ENCODE peak calls at places on chromosomes 2 and 18, in nine cellular contexts. J is AG09309; R is stimulated activated CD4-positive, alpha-beta T cell treated with anti-CD3 and anti-CD28 coated beads, Interleukin-4, amount 100 ng/mL, for 1 hour; L is NCI-H2029; D is kidney epithelial cell; V is psoas muscle; N is HTR-8/SVneo; Z is SHP77; X is NCI-H1092 treated with DMSO at 0.1 percent for 48 hours. P is an unnamed sample.

GRCh38 chr18:60090170-60090569 is 190.4 kb downstream of the PMAIP1 start:
- DNase-seq in X (peak), Z (no peak), R (no peak), D (no peak), N (no peak), V (no peak), J (no peak), L (no peak), P (no peak)

GRCh38 chr2:224009605-224010330 is 29.3 kb downstream of the SERPINE2 start:
- DNase-seq in N (peak), D (no peak), J (no peak), L (no peak), X (no peak), Z (no peak), V (no peak), R (no peak), P (no peak)

GRCh38 chr2:39433586-39434195 is 3.4 kb downstream of the MAP4K3 start:
- DNase-seq in R (no peak), N (no peak), J (no peak), L (no peak), D (no peak), V (no peak), X (no peak), Z (no peak), P (no peak)

GRCh38 chr2:191086707-191087106 is 64.1 kb downstream of the STAT4 start:
- DNase-seq in J (no peak), R (no peak), N (no peak), Z (no peak), X (no peak), L (no peak), V (no peak), D (no peak), P (no peak)

GRCh38 chr18:50614838-50615237 is 55.0 kb downstream of the MAPK4 start:
- DNase-seq in X (no peak), Z (no peak), R (no peak), J (no peak), N (no peak), L (no peak), D (no peak), V (peak), P (no peak)

GRCh38 chr2:33644215-33644614 is 45.1 kb upstream of the FAM98A start:
- DNase-seq in L (no peak), D (no peak), V (no peak), J (no peak), Z (no peak), N (no peak), R (no peak), X (no peak), P (no peak)

GRCh38 chr2:239399404-239399999 is 1.3 kb downstream of the HDAC4 start:
- DNase-seq in Z (no peak), J (no peak), R (peak), X (peak), L (no peak), N (no peak), V (no peak), D (no peak), P (peak)

GRCh38 chr2:233982421-233983121 is 65.4 kb downstream of the TRPM8 start:
- DNase-seq in D (peak), J (peak), Z (no peak), R (no peak), N (peak), X (no peak), V (no peak), L (no peak), P (no peak)

GRCh38 chr18:55780591-55781071 is 192.6 kb upstream of the TCF4 start:
- DNase-seq in D (no peak), X (no peak), R (no peak), Z (no peak), J (no peak), L (no peak), N (no peak), V (no peak), P (no peak)

GRCh38 chr18:22302152-22302551 is 115.6 kb downstream of the CTAGE1 start:
- DNase-seq in D (no peak), Z (no peak), V (no peak), J (no peak), N (no peak), R (no peak), L (no peak), X (no peak), P (no peak)

GRCh38 chr2:222837643-222838056 is 23.2 kb upstream of the ACSL3 start:
- DNase-seq in D (peak), V (no peak), J (no peak), R (no peak), N (peak), Z (no peak), X (no peak), L (no peak), P (no peak)

GRCh38 chr2:120262761-120263428 is 10.2 kb downstream of the RALB start:
- DNase-seq in Z (no peak), N (no peak), D (no peak), J (no peak), X (no peak), R (no peak), V (no peak), L (no peak), P (no peak)

GRCh38 chr18:35041752-35042379 is 653 bp downstream of the MAPRE2 start:
- DNase-seq in J (no peak), Z (no peak), L (no peak), R (no peak), V (no peak), X (peak), N (no peak), D (no peak), P (peak)

GRCh38 chr18:8153887-8154583 is 455.2 kb upstream of the RAB12 start:
- DNase-seq in Z (no peak), J (peak), R (no peak), N (no peak), L (no peak), X (no peak), V (no peak), D (peak), P (no peak)

GRCh38 chr18:74972354-74972753 is 236.6 kb downstream of the PTGR3 start:
- DNase-seq in D (no peak), Z (no peak), N (no peak), J (no peak), V (no peak), L (no peak), X (peak), R (no peak), P (no peak)

GRCh38 chr2:83650897-83651296 is 808.2 kb downstream of the SUCLG1 start:
- DNase-seq in V (no peak), N (no peak), L (peak), D (no peak), Z (no peak), X (peak), R (no peak), J (peak), P (no peak)

GRCh38 chr2:10374362-10374943 is 71.7 kb downstream of the HPCAL1 start:
- DNase-seq in D (no peak), R (no peak), L (no peak), J (no peak), Z (no peak), X (no peak), N (no peak), V (no peak), P (no peak)

GRCh38 chr18:78178812-78179211 is 800.8 kb upstream of the SALL3 start:
- DNase-seq in D (no peak), Z (no peak), L (no peak), N (no peak), J (no peak), V (no peak), R (no peak), X (no peak), P (no peak)

GRCh38 chr2:26203906-26204305 is 31.0 kb downstream of the GAREM2 start:
- DNase-seq in N (no peak), V (no peak), X (no peak), R (no peak), J (no peak), Z (no peak), D (no peak), L (no peak), P (no peak)

GRCh38 chr18:63309422-63309821 is 10.1 kb downstream of the BCL2 start:
- DNase-seq in L (no peak), R (no peak), J (no peak), V (no peak), D (no peak), Z (no peak), N (no peak), X (no peak), P (no peak)

GRCh38 chr2:53939656-53940055 is 31.1 kb downstream of the PSME4 start:
- DNase-seq in L (no peak), Z (no peak), D (peak), V (no peak), J (no peak), R (no peak), X (no peak), N (no peak), P (no peak)

GRCh38 chr2:56749152-56749752 is 565.5 kb downstream of the CCDC85A start:
- DNase-seq in L (peak), N (peak), X (peak), Z (peak), V (no peak), R (no peak), D (peak), J (no peak), P (peak)

GRCh38 chr2:218853766-218854165 is 5.8 kb upstream of the WNT6 start:
- DNase-seq in N (no peak), L (no peak), R (no peak), D (peak), Z (no peak), X (no peak), J (no peak), V (peak), P (no peak)

GRCh38 chr18:47935321-47935720 is 4.9 kb upstream of the SMAD2 start:
- DNase-seq in V (no peak), N (no peak), R (no peak), Z (no peak), D (no peak), X (no peak), J (no peak), L (no peak), P (no peak)

GRCh38 chr18:13563390-13563805 is 163.0 kb downstream of the FAM210A start:
- DNase-seq in J (no peak), D (no peak), X (no peak), V (no peak), L (peak), N (no peak), R (no peak), Z (no peak), P (peak)

P was measured in NCI-H510A treated with DMSO at 0.1 percent for 48 hours.